ENCODE peak calls at places on chromosome 18, in six cellular contexts. T is HCT116, A is HepG2, D is H1, N is K562, U is GM12878. X is an unnamed sample.

GRCh38 chr18:58788470-58788869 is 76.2 kb upstream of the ZNF532 start:
- DNase-seq in T (no peak), D (no peak), U (no peak), N (no peak), A (no peak), X (no peak)

GRCh38 chr18:49520661-49521145 is 33.7 kb upstream of the C18orf32 start:
- DNase-seq in U (no peak), T (no peak), A (no peak), N (no peak), D (no peak), X (no peak)

GRCh38 chr18:67425724-67426123 is 90.8 kb downstream of the DSEL start:
- DNase-seq in T (no peak), N (no peak), U (no peak), D (no peak), A (no peak), X (no peak)

GRCh38 chr18:59388180-59388579 is 29.1 kb upstream of the LMAN1 start:
- DNase-seq in N (no peak), D (no peak), T (no peak), A (no peak), U (no peak), X (no peak)

GRCh38 chr18:63365909-63366269 is 1.1 kb downstream of the KDSR start:
- DNase-seq in U (no peak), T (no peak), A (no peak), D (no peak), N (peak), X (peak)

GRCh38 chr18:58048243-58048642 is 4.2 kb downstream of the NEDD4L start:
- DNase-seq in T (no peak), A (no peak), D (no peak), U (no peak), N (no peak), X (no peak)

GRCh38 chr18:58541789-58542425 is 87.0 kb downstream of the ALPK2 start:
- DNase-seq in T (peak), A (peak), D (no peak), N (no peak), U (peak), X (no peak)

GRCh38 chr18:12359515-12359927 is 17.5 kb downstream of the AFG3L2 start:
- DNase-seq in D (no peak), U (no peak), A (no peak), T (no peak), N (peak), X (no peak)

GRCh38 chr18:12819330-12819729 is 64.7 kb downstream of the PTPN2 start:
- DNase-seq in A (no peak), U (no peak), N (no peak), T (no peak), D (no peak), X (no peak)

GRCh38 chr18:3594760-3595241 is 144.8 kb downstream of the TGIF1 start:
- DNase-seq in T (no peak), D (no peak), U (no peak), N (peak), A (peak), X (no peak)

GRCh38 chr18:8662574-8663255 is 42.6 kb upstream of the MTCL1 start:
- DNase-seq in A (no peak), U (no peak), N (no peak), T (no peak), D (no peak), X (peak)

GRCh38 chr18:62524443-62525200 is 1.8 kb downstream of the ZCCHC2 start:
- DNase-seq in D (peak), N (peak), T (no peak), U (no peak), A (no peak), X (peak)

GRCh38 chr18:37272841-37273240 is 292.8 kb downstream of the CELF4 start:
- DNase-seq in A (no peak), T (no peak), N (no peak), U (no peak), D (no peak), X (no peak)

GRCh38 chr18:54444309-54444914 is 86.7 kb downstream of the C18orf54 start:
- DNase-seq in N (peak), T (peak), U (no peak), A (peak), D (peak), X (peak)

GRCh38 chr18:24003903-24004640 is 10.5 kb upstream of the TTC39C start:
- DNase-seq in D (no peak), U (no peak), T (no peak), A (no peak), N (no peak), X (no peak)

GRCh38 chr18:3898866-3899613 is 449.1 kb downstream of the TGIF1 start:
- DNase-seq in T (no peak), U (no peak), D (no peak), A (no peak), N (no peak), X (no peak)

GRCh38 chr18:6370410-6370809 is 44.3 kb downstream of the L3MBTL4 start:
- DNase-seq in D (no peak), T (no peak), U (no peak), A (peak), N (no peak), X (no peak)

GRCh38 chr18:35410561-35410960 is 33.4 kb upstream of the ZNF396 start:
- DNase-seq in A (no peak), U (no peak), T (no peak), N (no peak), D (no peak), X (no peak)

GRCh38 chr18:24506175-24506574 is 45.7 kb downstream of the HRH4 start:
- DNase-seq in U (no peak), A (no peak), T (no peak), D (peak), N (no peak), X (no peak)

GRCh38 chr18:25827961-25828561 is 262.4 kb downstream of the SS18 start:
- DNase-seq in U (no peak), D (no peak), N (no peak), T (no peak), A (peak), X (peak)

GRCh38 chr18:21074336-21075323 is 37.0 kb downstream of the ROCK1 start:
- DNase-seq in A (no peak), D (no peak), T (peak), U (no peak), N (no peak), X (no peak)

GRCh38 chr18:21038201-21038600 is 73.4 kb downstream of the ROCK1 start:
- DNase-seq in D (no peak), U (no peak), A (no peak), N (no peak), T (no peak), X (no peak)

GRCh38 chr18:22828171-22828570 is 105.0 kb upstream of the RBBP8 start:
- DNase-seq in N (no peak), A (no peak), T (no peak), U (no peak), D (no peak), X (no peak)
- TF ChIP-seq ATF3 in N (no peak), A (no peak), T (no peak), U (no peak), D (no peak), X (no peak)

GRCh38 chr18:11323359-11323819 is 174.0 kb upstream of the PIEZO2 start:
- DNase-seq in D (no peak), T (no peak), N (no peak), U (no peak), A (peak), X (no peak)
- TF ChIP-seq ATF3 in D (no peak), T (no peak), N (no peak), U (no peak), A (no peak), X (no peak)

DNA sequence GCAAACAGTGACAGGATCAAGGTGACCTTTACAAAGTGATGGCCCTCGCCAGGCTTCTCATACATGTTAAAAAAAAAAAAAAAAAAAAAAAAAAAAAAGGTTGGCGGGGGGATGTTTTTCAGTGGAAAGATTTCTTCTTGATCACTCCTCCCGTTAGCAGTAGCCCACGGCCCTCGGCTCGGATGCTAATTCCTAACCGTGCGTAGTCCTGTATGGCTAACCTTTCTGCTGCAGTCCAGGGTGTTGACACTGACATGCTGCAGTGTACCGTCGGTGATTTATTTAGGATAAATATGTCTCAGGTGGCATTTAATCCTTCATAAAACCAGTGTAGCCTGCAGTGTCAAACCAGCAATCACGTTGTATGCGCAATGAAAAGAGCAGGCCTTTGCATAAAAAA is 142.7 kb downstream of the PTGR3 start:
- DNase-seq in U (no peak), N (no peak), T (no peak), D (no peak), A (no peak), X (no peak)
- TF ChIP-seq ATF3 in U (no peak), N (no peak), T (no peak), D (no peak), A (no peak), X (no peak)

DNA sequence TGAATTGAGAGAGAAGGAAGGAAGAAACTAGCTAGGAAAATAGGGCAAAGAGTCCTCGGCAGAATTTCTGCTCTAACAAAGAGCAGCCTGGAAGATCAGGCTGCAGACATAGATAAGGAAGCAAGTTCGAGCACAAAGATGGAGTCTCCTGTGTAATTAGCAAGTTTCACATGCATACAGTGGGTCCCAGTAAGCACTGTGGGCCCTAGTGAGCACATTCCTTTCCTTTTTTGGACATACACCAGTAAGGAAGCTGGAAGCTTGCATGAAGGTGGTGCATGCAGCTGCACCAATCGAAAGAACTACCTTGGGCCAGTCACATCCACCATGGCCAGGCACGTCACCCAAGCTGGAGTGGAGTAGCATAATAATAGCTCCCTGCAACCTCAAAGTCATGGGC is 109.7 kb downstream of the NOL4 start:
- DNase-seq in D (no peak), N (no peak), A (peak), T (no peak), U (no peak), X (no peak)
- TF ChIP-seq ATF3 in D (no peak), N (no peak), A (no peak), T (no peak), U (no peak), X (no peak)

GRCh38 chr18:457120-457519 is 43.4 kb downstream of the COLEC12 start:
- DNase-seq in A (no peak), D (no peak), T (no peak), U (no peak), N (no peak), X (no peak)
- TF ChIP-seq ATF3 in A (no peak), D (no peak), T (no peak), U (no peak), N (no peak), X (no peak)

X was measured in WTC11.